ENCODE peak calls at places on chromosome 10, in seven cellular contexts. A is GM12878, I is neuronal stem cell, F is neural progenitor cell, W is GM23248, K is mesendoderm, R is trophoblast cell. D is an unnamed sample.
A peak's percentile ranks its signal among the peaks of the same experiment; 100 is the strongest.

GRCh38 chr10:35336921-35337741 is 822 bp downstream of the CCNY start:
- DNase-seq in A (no peak), I (peak; percentile 37), F (peak; percentile 70), W (peak; percentile 68), K (peak; percentile 55), R (peak; percentile 15), D (peak; percentile 45)

GRCh38 chr10:128625926-128626325 is 499.7 kb upstream of the MKI67 start:
- DNase-seq in A (no peak), I (no peak), F (no peak), W (peak; percentile 20), K (no peak), R (no peak), D (no peak)

GRCh38 chr10:126387041-126387908 is 1.0 kb downstream of the ADAM12 start:
- DNase-seq in A (no peak), I (peak; percentile 54), F (peak; percentile 80), W (peak; percentile 93), K (peak; percentile 70), R (peak; percentile 60), D (peak; percentile 76)

GRCh38 chr10:11742779-11743298 is 657 bp downstream of the ECHDC3 start:
- DNase-seq in A (no peak), I (no peak), F (no peak), W (no peak), K (peak; percentile 32), R (peak; percentile 27), D (no peak)

GRCh38 chr10:122062831-122063674 is 74.1 kb downstream of the TACC2 start:
- DNase-seq in A (no peak), I (peak; percentile 32), F (peak; percentile 47), W (peak; percentile 95), K (peak; percentile 95), R (peak; percentile 63), D (peak; percentile 88)

GRCh38 chr10:43211030-43211429 is 55.8 kb downstream of the RASGEF1A start:
- DNase-seq in A (no peak), I (no peak), F (no peak), W (peak; percentile 88), K (no peak), R (no peak), D (no peak)

GRCh38 chr10:35324196-35324595 is 12.1 kb upstream of the CCNY start:
- DNase-seq in A (no peak), I (no peak), F (no peak), W (peak; percentile 77), K (peak; percentile 25), R (no peak), D (no peak)

GRCh38 chr10:116815641-116816415 is 33.5 kb upstream of the ENO4 start:
- DNase-seq in A (no peak), I (no peak), F (no peak), W (peak; percentile 69), K (no peak), R (no peak), D (no peak)

GRCh38 chr10:11290156-11290890 is 272.7 kb downstream of the CELF2 start:
- DNase-seq in A (no peak), I (no peak), F (no peak), W (no peak), K (no peak), R (no peak), D (no peak)

GRCh38 chr10:15258255-15258654 is 89.8 kb upstream of the NMT2 start:
- DNase-seq in A (no peak), I (no peak), F (no peak), W (no peak), K (no peak), R (no peak), D (no peak)

GRCh38 chr10:56082169-56082568 is 278.9 kb downstream of the ZWINT start:
- DNase-seq in A (no peak), I (no peak), F (no peak), W (no peak), K (no peak), R (no peak), D (no peak)

GRCh38 chr10:91006001-91006751 is 85.3 kb upstream of the ANKRD1 start:
- DNase-seq in A (peak; percentile 80), I (peak; percentile 43), F (peak; percentile 49), W (peak; percentile 72), K (peak; percentile 47), R (peak; percentile 48), D (peak; percentile 68)

DNA sequence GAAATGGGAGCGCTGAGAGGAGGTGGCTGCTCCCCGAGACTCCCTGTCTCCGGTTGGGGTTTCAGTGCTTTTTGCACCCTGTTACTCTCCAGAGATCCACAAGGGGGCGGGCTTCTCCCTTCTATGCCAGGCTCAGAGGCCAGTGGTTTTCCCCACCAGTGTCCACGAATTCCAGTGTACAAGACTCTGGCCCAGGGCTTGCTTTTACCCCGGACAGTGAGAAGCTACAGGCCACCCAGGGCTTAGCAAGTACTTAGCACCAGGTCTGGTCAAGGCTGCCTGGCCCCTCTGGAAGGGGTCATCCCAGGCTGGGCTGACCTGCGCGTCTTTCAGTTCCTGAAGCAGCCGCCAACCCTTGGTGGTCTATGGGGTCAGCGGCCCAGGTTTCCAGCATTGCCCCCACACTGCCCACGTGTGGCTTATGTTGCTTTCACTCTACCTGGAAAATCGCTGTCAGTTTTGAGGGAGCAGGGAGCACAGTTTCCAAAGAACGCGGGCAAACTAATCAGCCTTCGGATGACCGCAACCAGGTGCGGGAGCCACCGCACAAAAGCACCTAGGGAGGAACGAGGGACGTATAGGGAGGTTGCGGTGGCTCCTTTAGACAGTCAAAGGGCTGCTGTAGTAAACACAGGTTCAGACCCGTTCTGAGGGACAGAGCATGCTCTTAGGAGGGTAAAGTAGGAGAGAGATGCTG is 6.8 kb downstream of the CYP26A1 start:
- DNase-seq in A (no peak), I (no peak), F (peak; percentile 66), W (peak; percentile 66), K (peak; percentile 62), R (no peak), D (peak; percentile 49)
- H3K27ac ChIP-seq in A (no peak overlapping the region), I (no peak overlapping the region), F (no peak overlapping the region), W (no peak overlapping the region), K (no peak overlapping the region), R (peak overlapping the region; percentile 0), D (no peak overlapping the region)

GRCh38 chr10:23980054-23980453 is 228.9 kb upstream of the KIAA1217 start:
- DNase-seq in A (no peak), I (no peak), F (no peak), W (no peak), K (no peak), R (no peak), D (no peak)
- H3K9ac ChIP-seq in A (no peak overlapping the region), I (no peak overlapping the region), F (no peak overlapping the region), W (no peak overlapping the region), K (no peak overlapping the region), R (no peak overlapping the region), D (no peak overlapping the region)

DNA sequence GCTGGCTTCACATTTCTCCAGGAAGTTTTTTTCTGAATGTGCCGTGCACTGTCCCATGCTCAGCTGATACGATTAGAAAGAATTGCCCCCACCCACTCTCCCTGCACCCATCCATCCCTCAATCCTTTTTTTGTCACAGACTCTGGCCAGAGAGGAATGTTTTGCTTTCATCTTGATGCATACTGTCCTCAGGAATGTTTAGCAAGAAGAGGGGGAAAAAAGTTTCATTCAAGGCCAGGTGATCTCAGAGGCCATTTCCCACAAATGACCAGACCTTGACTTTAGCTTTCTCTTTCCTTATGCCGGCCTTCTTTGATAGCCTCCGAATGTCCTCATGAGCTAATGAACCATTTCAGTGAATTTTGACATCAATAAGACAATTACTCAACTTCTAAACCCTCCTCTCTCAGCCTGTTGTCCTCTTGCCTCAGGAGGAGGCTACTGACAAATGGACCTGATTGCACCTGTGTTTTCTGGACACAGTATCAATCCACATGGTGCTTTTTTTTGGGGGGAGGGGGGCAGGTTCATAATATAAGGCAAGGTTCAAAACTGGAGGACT is 105.0 kb upstream of the KLF6 start:
- DNase-seq in A (no peak), I (no peak), F (no peak), W (peak; percentile 68), K (peak; percentile 89), R (peak; percentile 80), D (no peak)
- H3K4me1 ChIP-seq in A (peaks cover 20% of the 10 kb centered on the region), I (peaks cover 15% of the 10 kb centered on the region), F (peaks cover 32% of the 10 kb centered on the region), W (peaks cover 64% of the 10 kb centered on the region), K (peaks cover 14% of the 10 kb centered on the region), R (peaks cover 26% of the 10 kb centered on the region), D (no peaks in the 10 kb centered on the region)

DNA sequence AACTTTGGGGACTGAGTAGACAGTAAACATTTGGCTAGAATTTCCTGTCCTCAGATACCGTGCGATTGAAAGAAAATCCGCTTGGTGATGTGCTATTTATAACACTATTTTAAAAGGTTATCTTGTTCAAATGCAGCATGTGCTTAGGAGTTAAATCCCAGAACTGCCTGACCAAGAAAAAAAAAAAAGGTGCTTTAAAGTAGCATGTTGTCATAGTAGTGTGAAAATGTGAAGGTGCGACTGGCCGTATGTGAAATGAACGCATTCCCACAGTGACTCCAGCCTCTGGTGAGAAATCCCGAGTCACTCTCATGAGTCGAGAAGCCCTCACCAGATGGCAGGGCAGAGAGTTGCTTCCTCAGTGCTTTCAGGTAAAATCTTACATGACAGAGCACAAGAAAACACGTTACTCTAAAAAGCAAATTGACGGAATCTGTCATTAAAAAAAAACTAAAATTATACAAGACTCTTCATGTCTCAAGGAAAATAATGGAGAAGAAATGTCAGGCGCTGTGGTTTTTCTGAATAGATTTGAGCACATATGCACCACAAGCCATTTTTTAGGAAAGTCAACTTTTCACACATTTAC is 18.4 kb upstream of the KLF6 start:
- DNase-seq in A (no peak), I (no peak), F (no peak), W (peak; percentile 88), K (peak; percentile 92), R (peak; percentile 53), D (no peak)
- H3K27ac ChIP-seq in A (no peak overlapping the region), I (no peak overlapping the region), F (no peak overlapping the region), W (peak overlapping the region; percentile 100), K (no peak overlapping the region), R (no peak overlapping the region), D (no peak overlapping the region)

DNA sequence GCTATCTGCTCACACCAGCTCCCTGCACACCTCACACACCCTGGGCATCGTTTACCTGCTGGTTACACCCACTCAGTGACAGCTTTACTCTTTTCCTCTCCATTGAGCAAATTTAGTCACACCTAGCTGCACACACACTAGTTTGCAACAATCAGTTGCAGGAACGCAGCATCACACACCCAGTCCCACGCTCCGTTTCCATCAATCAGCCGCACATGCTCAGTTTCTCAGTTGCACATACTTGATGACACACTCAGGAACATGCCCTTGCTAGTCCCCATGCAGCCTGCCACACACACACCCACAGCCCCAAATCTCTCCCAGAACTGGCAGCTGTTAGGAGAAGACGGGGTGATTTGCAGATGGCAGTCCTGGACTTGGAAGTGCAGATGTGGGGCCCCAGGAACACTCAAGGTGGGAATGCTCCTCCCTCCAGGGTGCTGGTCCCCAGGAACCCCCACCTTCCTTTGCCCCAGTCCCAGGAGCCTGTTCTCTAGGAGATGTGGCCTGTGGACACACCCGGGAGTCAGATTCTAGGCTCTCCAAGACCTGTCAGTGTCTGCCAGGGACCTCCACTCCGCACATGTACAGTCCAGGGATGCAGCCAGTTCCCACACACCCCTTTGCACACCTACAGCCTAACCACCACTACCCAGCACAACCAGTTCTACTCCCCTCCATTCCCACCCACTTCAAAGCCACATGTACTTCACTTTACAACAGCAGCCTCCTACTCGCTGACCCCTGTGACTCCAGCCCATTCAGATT is 7.6 kb downstream of the LBX1 start:
- DNase-seq in A (no peak), I (no peak), F (no peak), W (no peak), K (no peak), R (no peak), D (no peak)
- H3K9ac ChIP-seq in A (no peak overlapping the region), I (no peak overlapping the region), F (no peak overlapping the region), W (no peak overlapping the region), K (no peak overlapping the region), R (no peak overlapping the region), D (no peak overlapping the region)

D was measured in colonic mucosa.